ENCODE peak calls at places on chromosomes 5 and 9, in four cellular contexts. H, E, S and Q are unnamed samples.
A peak's percentile ranks its signal among the peaks of the same experiment; 100 is the strongest.

GRCh38 chr5:170360712-170361501 is 28.3 kb downstream of the KCNMB1 start:
- DNase-seq in H (no peak), E (no peak), S (peak; percentile 74), Q (no peak)

GRCh38 chr9:469672-470040 is 255.0 kb downstream of the DOCK8 start:
- DNase-seq in H (no peak), E (peak; percentile 68), S (no peak), Q (no peak)

GRCh38 chr9:35808433-35808832 is 3.6 kb downstream of the SPAG8 start:
- DNase-seq in H (no peak), E (no peak), S (no peak), Q (no peak)

GRCh38 chr5:139146809-139147742 is 51.1 kb downstream of the SIL1 start:
- DNase-seq in H (no peak), E (no peak), S (no peak), Q (no peak)

GRCh38 chr5:119275146-119275872 is 80.5 kb upstream of the TNFAIP8 start:
- DNase-seq in H (no peak), E (peak; percentile 19), S (peak; percentile 65), Q (no peak)

GRCh38 chr9:22214021-22214420 is 204.9 kb upstream of the CDKN2B start:
- DNase-seq in H (no peak), E (no peak), S (no peak), Q (no peak)

GRCh38 chr9:130461218-130461630 is 16.5 kb downstream of the ASS1 start:
- DNase-seq in H (no peak), E (peak; percentile 26), S (peak; percentile 22), Q (peak; percentile 86)

GRCh38 chr9:136249881-136250559 is 4.4 kb upstream of the QSOX2 start:
- DNase-seq in H (no peak), E (no peak), S (no peak), Q (no peak)

GRCh38 chr9:133714606-133715294 is 23.4 kb downstream of the SARDH start:
- DNase-seq in H (no peak), E (no peak), S (no peak), Q (no peak)

GRCh38 chr5:35863159-35863558 is 6.5 kb downstream of the IL7R start:
- DNase-seq in H (no peak), E (no peak), S (peak; percentile 63), Q (no peak)

GRCh38 chr5:11511878-11512277 is 392.4 kb downstream of the CTNND2 start:
- DNase-seq in H (no peak), E (no peak), S (no peak), Q (no peak)

GRCh38 chr9:130891699-130892502 is 4.7 kb downstream of the QRFP start:
- DNase-seq in H (no peak), E (no peak), S (no peak), Q (no peak)

GRCh38 chr5:149429839-149430721 is 51.0 kb upstream of the IL17B start:
- DNase-seq in H (no peak), E (no peak), S (peak; percentile 68), Q (no peak)

GRCh38 chr5:33994845-33995244 is 10.4 kb upstream of the SLC45A2 start:
- DNase-seq in H (no peak), E (no peak), S (no peak), Q (no peak)

GRCh38 chr9:133160742-133161541 is 2.8 kb downstream of the GBGT1 start:
- DNase-seq in H (peak; percentile 57), E (peak; percentile 39), S (peak; percentile 59), Q (peak; percentile 79)

GRCh38 chr5:41638685-41639084 is 128.3 kb upstream of the PLCXD3 start:
- DNase-seq in H (no peak), E (no peak), S (no peak), Q (no peak)

GRCh38 chr5:82348749-82349148 is 70.6 kb upstream of the RPS23 start:
- DNase-seq in H (no peak), E (no peak), S (no peak), Q (no peak)

GRCh38 chr5:113376640-113377039 is 58.1 kb downstream of the TSSK1B start:
- DNase-seq in H (no peak), E (no peak), S (no peak), Q (peak; percentile 44)

GRCh38 chr5:157823655-157824054 is 35.3 kb downstream of the CLINT1 start:
- DNase-seq in H (no peak), E (no peak), S (no peak), Q (no peak)

GRCh38 chr9:29211681-29212589 is 1638.7 kb upstream of the C9orf72 start:
- DNase-seq in H (no peak), E (peak; percentile 41), S (no peak), Q (no peak)

GRCh38 chr5:142432369-142432863 is 107.6 kb upstream of the SPRY4 start:
- DNase-seq in H (no peak), E (no peak), S (peak; percentile 31), Q (no peak)

GRCh38 chr5:59158165-59158564 is 575.3 kb downstream of the RAB3C start:
- DNase-seq in H (no peak), E (no peak), S (no peak), Q (no peak)

GRCh38 chr9:38096238-38096805 is 27.3 kb upstream of the SHB start:
- DNase-seq in H (no peak), E (no peak), S (no peak), Q (no peak)

GRCh38 chr9:115018547-115019435 is 88.4 kb upstream of the TNFSF8 start:
- DNase-seq in H (no peak), E (no peak), S (no peak), Q (no peak)

GRCh38 chr9:116219686-116220085 is 66.1 kb downstream of the PAPPA start:
- DNase-seq in H (no peak), E (peak; percentile 79), S (no peak), Q (no peak)

GRCh38 chr5:79256563-79256962 is 20.6 kb downstream of the JMY start:
- DNase-seq in H (no peak), E (no peak), S (no peak), Q (no peak)

GRCh38 chr5:57209316-57210040 is 35.6 kb downstream of the GPBP1 start:
- DNase-seq in H (no peak), E (no peak), S (peak; percentile 31), Q (no peak)